ENCODE peak calls at places on chromosomes 12 and 14, in six cellular contexts. Y, W, Q, F, V and D are unnamed samples.

GRCh38 chr14:56805201-56805991 is 4.9 kb downstream of the OTX2 start:
- DNase-seq in Y (no peak), W (no peak), Q (peak), F (no peak), V (no peak), D (no peak)

GRCh38 chr12:65695077-65695865 is 129.0 kb upstream of the HMGA2 start:
- DNase-seq in Y (peak), W (no peak), Q (no peak), F (peak), V (peak), D (no peak)

GRCh38 chr12:58920956-58921861 is 905 bp upstream of the LRIG3 start:
- DNase-seq in Y (no peak), W (no peak), Q (no peak), F (no peak), V (no peak), D (no peak)

GRCh38 chr12:50043854-50044253 is 13.5 kb upstream of the ASIC1 start:
- DNase-seq in Y (no peak), W (no peak), Q (no peak), F (no peak), V (no peak), D (no peak)

GRCh38 chr12:83821967-83822366 is 1090.6 kb downstream of the SLC6A15 start:
- DNase-seq in Y (no peak), W (no peak), Q (no peak), F (no peak), V (no peak), D (no peak)

GRCh38 chr12:68113644-68114043 is 45.9 kb downstream of the IFNG start:
- DNase-seq in Y (no peak), W (peak), Q (peak), F (no peak), V (no peak), D (peak)

GRCh38 chr12:78584695-78585094 is 279.9 kb upstream of the SYT1 start:
- DNase-seq in Y (no peak), W (no peak), Q (peak), F (no peak), V (no peak), D (no peak)

GRCh38 chr12:46832084-46832704 is 6.4 kb upstream of the SLC38A4 start:
- DNase-seq in Y (no peak), W (no peak), Q (peak), F (no peak), V (no peak), D (no peak)

GRCh38 chr14:99189201-99189801 is 82.7 kb downstream of the BCL11B start:
- DNase-seq in Y (no peak), W (no peak), Q (no peak), F (no peak), V (no peak), D (no peak)

GRCh38 chr12:95808146-95808545 is 17.6 kb upstream of the NTN4 start:
- DNase-seq in Y (no peak), W (no peak), Q (no peak), F (no peak), V (no peak), D (no peak)

GRCh38 chr14:33465952-33466700 is 484.7 kb downstream of the EGLN3 start:
- DNase-seq in Y (no peak), W (no peak), Q (no peak), F (no peak), V (peak), D (no peak)

GRCh38 chr12:107111314-107111713 is 18.0 kb upstream of the CRY1 start:
- DNase-seq in Y (no peak), W (no peak), Q (no peak), F (no peak), V (no peak), D (no peak)

GRCh38 chr14:35155962-35156361 is 33.6 kb downstream of the PRORP start:
- DNase-seq in Y (peak), W (peak), Q (no peak), F (no peak), V (no peak), D (no peak)

GRCh38 chr12:18646307-18646706 is 91.5 kb downstream of the PLCZ1 start:
- DNase-seq in Y (no peak), W (no peak), Q (no peak), F (no peak), V (no peak), D (no peak)

GRCh38 chr12:92365333-92365732 is 219.7 kb upstream of the BTG1 start:
- DNase-seq in Y (no peak), W (peak), Q (no peak), F (no peak), V (no peak), D (no peak)

GRCh38 chr12:2306012-2306411 is 253.2 kb downstream of the CACNA1C start:
- DNase-seq in Y (no peak), W (no peak), Q (peak), F (no peak), V (no peak), D (no peak)

GRCh38 chr12:110344657-110345056 is 58.9 kb downstream of the ANAPC7 start:
- DNase-seq in Y (no peak), W (no peak), Q (no peak), F (no peak), V (no peak), D (no peak)

GRCh38 chr12:121626853-121627623 is 708 bp downstream of the ORAI1 start:
- DNase-seq in Y (peak), W (peak), Q (peak), F (peak), V (peak), D (peak)

GRCh38 chr12:3538691-3539030 is 47.7 kb downstream of the PRMT8 start:
- DNase-seq in Y (no peak), W (no peak), Q (no peak), F (no peak), V (no peak), D (no peak)

GRCh38 chr12:31629756-31630732 is 29.4 kb upstream of the ETFBKMT start:
- DNase-seq in Y (peak), W (no peak), Q (no peak), F (no peak), V (no peak), D (no peak)

GRCh38 chr12:46549527-46550265 is 177.1 kb upstream of the SLC38A2 start:
- DNase-seq in Y (peak), W (no peak), Q (no peak), F (no peak), V (no peak), D (no peak)

DNA sequence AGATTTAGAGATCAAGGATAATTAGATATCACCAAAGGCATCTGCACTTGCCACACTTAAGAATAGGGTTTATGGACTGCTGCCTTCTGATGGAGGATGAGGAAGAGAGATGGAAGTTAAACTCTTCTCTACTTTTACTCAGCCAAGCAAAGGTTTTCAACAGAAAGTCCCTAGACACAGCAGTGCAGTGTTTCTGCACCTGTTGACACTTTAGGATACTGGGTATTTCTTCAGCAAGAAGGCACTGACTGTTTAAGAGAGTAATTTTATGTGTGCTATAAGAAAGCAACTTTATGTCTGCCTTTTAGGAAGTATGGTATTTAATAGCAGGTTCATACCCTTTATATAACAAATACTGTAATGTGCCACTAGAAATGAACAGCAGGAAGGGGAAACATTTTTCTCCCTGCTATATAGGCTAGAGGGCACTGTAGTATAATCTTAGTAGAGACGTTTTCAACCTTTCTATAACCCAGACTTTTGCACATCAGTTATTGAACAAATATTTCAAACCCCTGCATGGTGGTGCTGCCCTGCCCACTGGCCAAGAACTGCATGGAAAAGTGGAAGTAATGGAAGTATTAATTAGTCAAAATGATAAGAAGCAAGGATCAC is 225.0 kb upstream of the GRIP1 start:
- DNase-seq in Y (no peak), W (no peak), Q (no peak), F (no peak), V (no peak), D (no peak)
- TF ChIP-seq CTCF in Y (no peak), W (no peak), Q (peak), F (peak), V (peak), D (peak)

GRCh38 chr12:89769483-89769818 is 60.8 kb upstream of the ATP2B1 start:
- DNase-seq in Y (no peak), W (no peak), Q (no peak), F (no peak), V (no peak), D (no peak)
- TF ChIP-seq CTCF in Y (no peak), W (no peak), Q (no peak), F (no peak), V (no peak), D (no peak)

DNA sequence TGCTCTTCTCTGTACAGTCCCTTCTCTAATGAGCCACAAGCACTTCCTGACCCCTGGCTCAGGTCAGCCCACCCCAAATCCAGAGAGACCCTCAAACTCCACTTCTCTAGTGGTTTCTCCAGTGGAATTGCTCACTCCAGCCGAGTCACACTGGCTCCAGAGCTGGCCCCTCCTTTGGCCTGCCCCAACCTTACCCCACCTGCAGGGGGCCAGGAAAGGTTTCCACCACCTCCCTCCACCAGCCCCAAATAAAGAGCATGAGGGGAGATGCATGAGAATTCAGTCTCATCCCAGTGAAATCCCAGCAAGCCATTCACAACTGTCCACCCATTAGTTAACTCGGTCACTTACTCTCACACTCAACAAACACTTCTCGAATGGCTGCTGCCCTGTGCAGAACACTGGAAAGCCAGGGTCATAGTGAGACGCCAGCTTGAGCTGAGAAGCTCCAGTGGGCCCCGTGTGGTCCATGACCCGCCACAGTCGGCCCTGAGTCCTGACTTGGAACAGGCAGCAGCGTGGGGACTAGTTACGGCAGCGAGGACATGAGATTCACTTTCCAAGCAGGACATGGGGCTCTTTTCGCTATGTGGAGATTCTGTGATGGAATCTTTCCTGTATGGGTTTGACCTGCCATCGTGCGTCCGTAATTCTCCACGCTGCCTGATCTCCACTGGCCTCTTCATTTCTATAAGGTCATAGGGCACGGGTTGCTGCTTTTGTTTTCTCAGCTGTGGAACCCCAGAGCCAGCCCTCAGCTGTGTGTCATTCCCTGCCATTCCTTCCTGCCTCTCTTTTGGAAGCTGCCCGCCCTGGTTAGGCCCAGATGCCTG is 44.2 kb downstream of the SLC6A12 start:
- DNase-seq in Y (no peak), W (no peak), Q (peak), F (no peak), V (no peak), D (no peak)
- TF ChIP-seq CTCF in Y (peak), W (no peak), Q (peak), F (no peak), V (peak), D (no peak)

GRCh38 chr14:40413146-40413545 is 980.9 kb upstream of the FBXO33 start:
- DNase-seq in Y (no peak), W (no peak), Q (no peak), F (no peak), V (no peak), D (no peak)

DNA sequence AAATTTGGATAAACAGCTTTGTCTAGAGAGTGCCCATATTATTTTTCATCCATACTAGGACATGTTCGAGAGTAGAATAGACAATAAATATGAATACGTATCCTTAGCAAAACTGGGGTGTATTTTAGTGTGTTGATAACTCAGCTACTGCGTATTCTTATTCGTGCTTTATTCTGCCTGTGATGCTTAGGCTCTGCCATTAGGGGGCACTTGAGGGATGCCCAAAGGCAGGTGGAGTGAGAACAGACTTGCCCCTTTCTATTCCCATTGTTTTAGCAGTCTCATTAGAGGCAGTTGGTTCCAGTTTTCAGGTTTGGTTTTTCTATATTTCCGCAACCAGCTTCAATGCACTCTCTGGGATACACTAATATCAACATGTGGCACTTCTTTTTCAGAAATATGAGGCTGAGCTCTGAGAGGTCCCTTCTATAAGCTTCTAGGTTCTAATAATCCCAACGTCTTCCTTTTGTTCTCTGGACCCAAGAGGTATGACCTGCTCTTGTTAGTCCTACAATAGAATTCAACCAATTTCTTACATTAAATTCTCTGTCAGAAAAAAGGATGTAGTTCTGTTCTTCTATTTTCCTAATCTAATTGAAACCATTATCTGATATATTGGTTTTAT is 985.7 kb upstream of the FBXO33 start:
- DNase-seq in Y (no peak), W (peak), Q (peak), F (peak), V (no peak), D (no peak)
- TF ChIP-seq CTCF in Y (no peak), W (no peak), Q (peak), F (peak), V (peak), D (no peak)

DNA sequence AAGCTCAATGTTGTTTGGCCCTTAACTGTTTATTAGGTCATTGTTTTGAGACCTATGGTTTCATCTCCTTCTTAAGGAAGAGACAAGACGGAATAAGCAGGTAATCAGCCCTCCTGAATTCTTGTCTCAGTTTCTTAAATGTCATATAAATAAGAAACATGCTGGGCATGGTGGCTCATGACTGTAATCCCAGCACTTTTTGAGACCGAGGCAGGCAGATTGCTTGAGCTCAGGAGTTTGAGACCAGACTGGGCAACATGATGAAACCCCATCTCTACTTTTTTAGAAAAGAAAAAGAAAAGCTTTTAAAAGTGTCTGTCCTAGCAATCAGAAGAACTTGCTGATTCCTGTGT is 5.1 kb downstream of the MTRFR start:
- DNase-seq in Y (no peak), W (no peak), Q (no peak), F (no peak), V (no peak), D (no peak)
- TF ChIP-seq CTCF in Y (no peak), W (peak), Q (no peak), F (no peak), V (no peak), D (peak)

GRCh38 chr14:66541627-66542026 is 33.7 kb downstream of the GPHN start:
- DNase-seq in Y (no peak), W (no peak), Q (no peak), F (no peak), V (no peak), D (no peak)

GRCh38 chr14:66539034-66539433 is 31.1 kb downstream of the GPHN start:
- DNase-seq in Y (no peak), W (no peak), Q (no peak), F (no peak), V (no peak), D (no peak)

GRCh38 chr14:66540038-66540437 is 32.1 kb downstream of the GPHN start:
- DNase-seq in Y (no peak), W (no peak), Q (no peak), F (no peak), V (no peak), D (no peak)

DNA sequence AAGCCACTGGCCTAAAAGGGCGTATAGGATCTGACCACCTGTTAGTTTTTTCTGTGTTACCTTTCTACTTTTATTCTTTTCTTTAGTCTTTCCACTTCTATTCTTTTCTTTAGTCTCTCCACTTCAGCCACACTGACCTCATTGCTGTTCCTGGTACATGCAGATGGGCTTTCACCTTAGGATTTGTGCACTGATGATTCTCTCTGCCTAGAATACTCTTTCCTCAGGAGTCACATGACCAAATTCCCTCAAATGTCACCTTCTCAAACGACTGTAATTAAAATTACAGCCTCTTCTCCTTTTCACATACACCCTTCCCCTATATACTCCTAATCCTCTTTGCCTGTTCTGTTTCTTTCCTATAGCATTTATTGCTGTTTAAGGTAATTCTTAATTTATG is 36.0 kb downstream of the GPHN start:
- DNase-seq in Y (no peak), W (no peak), Q (no peak), F (no peak), V (no peak), D (no peak)
- TF ChIP-seq CTCF in Y (no peak), W (no peak), Q (no peak), F (no peak), V (no peak), D (no peak)

DNA sequence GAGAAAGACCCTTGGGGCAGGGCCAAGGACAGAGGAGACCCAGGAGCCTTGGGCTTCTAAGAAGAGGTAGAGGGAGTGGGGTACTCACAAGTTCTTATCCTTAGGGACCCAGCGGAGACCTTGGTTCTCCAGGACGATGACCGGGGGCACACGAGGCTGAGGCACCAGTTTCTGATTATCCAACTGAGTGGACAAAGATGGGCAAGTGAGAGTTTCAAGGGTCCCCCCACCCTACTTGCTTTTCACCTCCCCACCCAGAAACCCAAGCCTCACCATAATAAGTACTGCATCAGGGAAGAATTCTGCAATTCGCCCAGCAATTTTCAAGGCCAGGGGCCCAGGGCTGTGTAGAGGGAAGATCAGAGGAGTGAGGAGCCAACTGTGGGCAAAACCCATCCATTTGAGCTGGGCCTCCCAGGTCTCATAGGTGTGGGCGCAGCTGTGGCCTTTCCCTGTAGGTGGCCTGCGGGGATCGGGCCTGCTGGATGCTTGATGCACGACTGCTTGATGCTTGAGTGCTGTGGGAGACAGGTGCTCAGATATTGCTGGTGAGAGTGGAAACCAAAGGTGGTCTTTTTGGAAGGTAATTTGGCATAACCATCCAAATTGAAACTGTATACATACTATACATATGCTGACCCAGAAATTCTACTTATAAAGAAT is 2.0 kb downstream of the EMC9 start:
- DNase-seq in Y (no peak), W (no peak), Q (no peak), F (peak), V (no peak), D (no peak)
- TF ChIP-seq CTCF in Y (no peak), W (no peak), Q (no peak), F (no peak), V (no peak), D (no peak)